ENCODE peak calls at places on chromosomes 5 and 9, in six cellular contexts. F is Peyer's patch, E is PC-9, T is body of pancreas, N is GM13977, J is tibial nerve. X is an unnamed sample.

GRCh38 chr9:109124089-109124488 is 4.3 kb upstream of the TMEM245 start:
- DNase-seq in T (no peak), N (no peak), J (no peak), F (no peak), E (no peak), X (no peak)

GRCh38 chr5:14509556-14509955 is 72.0 kb upstream of the OTULINL start:
- DNase-seq in J (no peak), T (no peak), E (no peak), F (no peak), N (no peak), X (no peak)

GRCh38 chr5:72268753-72269410 is 51.2 kb downstream of the MRPS27 start:
- DNase-seq in F (peak; percentile 30), T (peak; percentile 60), J (peak; percentile 51), E (peak; percentile 66), N (peak; percentile 31), X (peak; percentile 44)

GRCh38 chr5:82375488-82376294 is 97.5 kb upstream of the RPS23 start:
- DNase-seq in F (no peak), E (no peak), J (no peak), T (peak; percentile 11), N (no peak), X (no peak)

GRCh38 chr5:82174128-82174918 is 103.8 kb downstream of the RPS23 start:
- DNase-seq in J (peak; percentile 31), N (peak; percentile 68), E (no peak), F (peak; percentile 44), T (peak; percentile 82), X (peak; percentile 84)

GRCh38 chr5:106873558-106873957 is 797.2 kb downstream of the EFNA5 start:
- DNase-seq in J (no peak), E (no peak), N (no peak), F (no peak), T (peak; percentile 37), X (peak; percentile 55)

GRCh38 chr9:109320338-109320733 is 523 bp downstream of the EPB41L4B start:
- DNase-seq in J (no peak), E (no peak), T (peak; percentile 60), F (no peak), N (peak; percentile 68), X (no peak)

GRCh38 chr9:89362647-89363310 is 44.5 kb downstream of the SECISBP2 start:
- DNase-seq in J (no peak), F (peak; percentile 12), N (no peak), T (no peak), E (no peak), X (peak; percentile 78)

GRCh38 chr9:120381839-120382238 is 198.1 kb downstream of the CDK5RAP2 start:
- DNase-seq in T (no peak), J (no peak), N (no peak), E (no peak), F (no peak), X (no peak)

GRCh38 chr5:38101897-38102296 is 156.5 kb upstream of the EGFLAM start:
- DNase-seq in E (no peak), F (no peak), T (no peak), J (no peak), N (no peak), X (no peak)

GRCh38 chr5:122757268-122757667 is 17.6 kb upstream of the SNX2 start:
- DNase-seq in J (no peak), N (no peak), E (no peak), F (no peak), T (no peak), X (no peak)

GRCh38 chr5:57097526-57097925 is 76.3 kb upstream of the GPBP1 start:
- DNase-seq in J (no peak), F (no peak), N (no peak), T (no peak), E (no peak), X (no peak)

DNA sequence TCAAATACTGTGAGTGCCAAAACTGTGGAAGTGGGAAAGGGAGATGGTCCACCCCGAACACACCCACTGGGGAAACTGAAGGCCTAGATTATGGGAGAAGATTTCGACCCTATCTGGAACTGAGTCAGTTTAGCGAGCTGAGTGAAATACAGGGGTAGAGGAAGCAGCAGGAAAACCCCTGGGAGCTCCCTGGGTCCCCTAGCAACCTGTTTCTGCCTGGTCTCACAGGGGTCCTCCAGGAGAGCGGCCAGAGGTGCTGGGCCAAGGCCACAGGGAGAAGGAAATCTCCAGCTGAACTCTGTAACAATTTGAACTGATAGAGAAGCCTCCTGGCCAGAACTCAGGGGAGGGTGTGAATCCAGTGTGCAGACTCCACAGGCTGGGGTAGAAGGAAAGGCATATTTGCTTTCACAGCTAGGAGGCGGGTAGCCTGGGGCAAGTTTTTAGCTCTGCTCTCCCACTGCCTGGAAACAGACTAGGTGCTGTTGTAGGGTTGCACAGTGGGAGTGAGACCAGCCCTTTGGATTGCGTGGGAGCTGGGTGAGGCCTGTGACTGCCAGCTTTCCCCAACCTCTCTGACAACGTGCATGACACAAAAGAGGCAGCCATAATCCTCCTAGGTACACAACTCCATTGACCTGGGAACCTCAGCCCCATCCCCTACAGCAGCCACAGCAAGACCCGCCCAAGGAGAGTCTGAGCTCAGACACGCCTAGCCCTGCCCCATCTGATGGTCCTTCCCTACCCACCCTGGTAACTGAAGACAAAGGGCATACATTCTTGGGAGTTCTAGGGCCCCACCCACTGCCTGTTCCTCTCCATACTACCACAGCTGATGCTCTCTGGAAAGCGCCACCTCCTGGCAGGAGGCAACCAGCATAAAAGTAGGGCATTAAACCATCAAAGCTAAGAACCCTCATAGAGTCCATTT is 78.8 kb upstream of the GPBP1 start:
- DNase-seq in T (peak; percentile 29), J (no peak), F (no peak), N (no peak), E (peak; percentile 58), X (no peak)
- TF ChIP-seq CTCF in T (no peak), J (no peak), F (no peak), N (peak; percentile 34), E (peak; percentile 59), X (no peak)

DNA sequence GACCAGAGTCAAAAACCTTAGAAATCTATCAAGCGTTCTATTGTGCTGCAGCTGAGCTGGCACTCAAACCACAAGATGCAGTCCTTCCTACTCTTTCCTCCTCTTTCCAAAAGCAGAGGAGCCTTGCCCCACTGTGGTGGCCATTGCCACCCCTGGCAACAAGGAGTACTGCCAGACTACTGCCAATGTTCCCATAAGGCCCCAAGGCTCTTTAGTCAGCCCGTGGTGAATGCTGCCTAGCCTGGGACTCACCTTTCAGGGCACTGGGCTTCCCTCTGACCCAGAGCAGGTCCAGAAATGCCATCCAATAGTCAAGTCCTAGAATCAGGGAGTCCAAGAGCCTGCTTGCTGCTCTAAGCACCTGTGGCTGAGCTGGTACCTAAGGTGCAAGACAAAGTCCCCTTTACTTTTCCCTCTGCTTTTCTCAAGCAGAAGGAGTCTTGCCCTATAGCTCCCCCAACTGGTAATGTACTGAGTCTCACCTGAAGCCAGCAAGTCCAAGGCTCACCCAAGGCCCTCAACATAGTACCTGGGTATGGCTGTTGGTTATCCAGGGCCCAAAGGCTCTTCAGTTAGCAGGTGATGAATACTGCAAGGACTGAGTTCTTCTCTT is 219.4 kb downstream of the ATPSCKMT start:
- DNase-seq in N (no peak), T (no peak), F (no peak), J (no peak), E (no peak), X (no peak)
- TF ChIP-seq CTCF in N (peak; percentile 36), T (no peak), F (no peak), J (no peak), E (peak; percentile 68), X (no peak)

DNA sequence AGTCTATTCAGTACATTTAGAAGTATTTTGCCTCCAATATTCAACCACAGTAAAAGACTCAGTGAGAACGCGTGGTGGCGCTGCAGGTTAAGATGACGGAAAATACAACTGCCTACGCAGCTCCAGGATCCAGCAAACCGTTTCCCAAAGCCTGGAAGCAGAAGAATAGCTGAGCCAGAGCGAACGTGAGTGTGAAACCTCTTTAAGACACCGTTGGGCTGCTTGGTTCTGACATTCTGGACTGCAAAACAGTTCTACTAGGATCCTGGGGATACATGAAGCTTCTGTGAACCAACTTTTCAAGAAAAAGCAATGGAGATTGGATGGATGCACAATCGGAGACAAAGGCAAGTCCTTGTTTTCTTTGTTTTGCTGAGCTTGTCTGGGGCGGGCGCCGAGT is at the start of gene PCDHB16:
- DNase-seq in T (peak; percentile 71), F (no peak), N (no peak), J (peak; percentile 43), E (no peak), X (no peak)
- TF ChIP-seq CTCF in T (no peak), F (no peak), N (no peak), J (no peak), E (peak; percentile 40), X (no peak)

GRCh38 chr5:35161637-35162248 is 68.5 kb downstream of the PRLR start:
- DNase-seq in T (no peak), J (no peak), N (no peak), F (no peak), E (no peak), X (no peak)

GRCh38 chr5:35171108-35171507 is 59.2 kb downstream of the PRLR start:
- DNase-seq in E (no peak), J (no peak), T (no peak), F (no peak), N (no peak), X (no peak)

GRCh38 chr5:35162848-35163770 is 67.2 kb downstream of the PRLR start:
- DNase-seq in J (no peak), E (no peak), N (no peak), T (no peak), F (no peak), X (no peak)

GRCh38 chr5:35164860-35165542 is 65.3 kb downstream of the PRLR start:
- DNase-seq in F (no peak), E (no peak), T (no peak), N (no peak), J (no peak), X (no peak)

GRCh38 chr5:35166043-35166442 is 64.2 kb downstream of the PRLR start:
- DNase-seq in F (no peak), T (no peak), N (no peak), E (no peak), J (no peak), X (no peak)
- TF ChIP-seq CTCF in F (no peak), T (no peak), N (no peak), E (no peak), J (no peak), X (no peak)

GRCh38 chr5:74649421-74649973 is 9.0 kb upstream of the ENC1 start:
- DNase-seq in E (no peak), J (no peak), T (peak; percentile 68), F (no peak), N (no peak), X (no peak)
- TF ChIP-seq CTCF in E (no peak), J (no peak), T (no peak), F (no peak), N (no peak), X (no peak)

GRCh38 chr9:134910146-134910545 is 7.6 kb downstream of the FCN1 start:
- DNase-seq in J (no peak), E (no peak), N (no peak), T (no peak), F (no peak), X (no peak)
- TF ChIP-seq CTCF in J (no peak), E (no peak), N (no peak), T (no peak), F (no peak), X (no peak)

GRCh38 chr5:159442210-159442850 is 112.0 kb upstream of the IL12B start:
- DNase-seq in E (no peak), N (no peak), F (no peak), J (no peak), T (no peak), X (no peak)
- TF ChIP-seq CTCF in E (no peak), N (no peak), F (no peak), J (no peak), T (no peak), X (no peak)

X was measured in lower leg skin.